ENCODE peak calls at places on chromosomes 6 and 20, in four cellular contexts. One of them, this sample, is unnamed. For H3K9me3, the result is how much of the 10 kb centered on the place peaks cover.

GRCh38 chr6:85469276-85470022 is 19.6 kb downstream of the NT5E start:
- DNase-seq in right lobe of liver: no peak
- DNase-seq in astrocyte: no peak
- DNase-seq in PC-3: no peak
- DNase-seq in this sample: no peak

GRCh38 chr6:5871296-5871695 is 135.4 kb downstream of the NRN1 start:
- DNase-seq in right lobe of liver: no peak
- DNase-seq in astrocyte: no peak
- DNase-seq in PC-3: no peak
- DNase-seq in this sample: no peak

GRCh38 chr20:33319986-33320385 is 37.0 kb downstream of the BPIFB1 start:
- DNase-seq in right lobe of liver: no peak
- DNase-seq in astrocyte: no peak
- DNase-seq in PC-3: no peak
- DNase-seq in this sample: no peak

GRCh38 chr6:53437557-53438202 is 88.9 kb upstream of the ELOVL5 start:
- DNase-seq in right lobe of liver: no peak
- DNase-seq in astrocyte: peak
- DNase-seq in PC-3: peak
- DNase-seq in this sample: no peak

GRCh38 chr20:43507150-43508080 is at the start of gene L3MBTL1:
- DNase-seq in right lobe of liver: peak
- DNase-seq in astrocyte: no peak
- DNase-seq in PC-3: peak
- DNase-seq in this sample: peak

GRCh38 chr6:10190042-10190441 is 224.8 kb downstream of the TFAP2A start:
- DNase-seq in right lobe of liver: no peak
- DNase-seq in astrocyte: no peak
- DNase-seq in PC-3: peak
- DNase-seq in this sample: no peak

GRCh38 chr6:138491020-138491419 is 8.3 kb downstream of the NHSL1 start:
- DNase-seq in right lobe of liver: no peak
- DNase-seq in astrocyte: no peak
- DNase-seq in PC-3: no peak
- DNase-seq in this sample: no peak

GRCh38 chr20:34220581-34220980 is 20.6 kb upstream of the ASIP start:
- DNase-seq in right lobe of liver: no peak
- DNase-seq in astrocyte: peak
- DNase-seq in PC-3: peak
- DNase-seq in this sample: no peak

GRCh38 chr6:13466304-13467215 is 20.8 kb downstream of the GFOD1 start:
- DNase-seq in right lobe of liver: no peak
- DNase-seq in astrocyte: no peak
- DNase-seq in PC-3: no peak
- DNase-seq in this sample: no peak

GRCh38 chr6:136784910-136785746 is 7.1 kb downstream of the MAP3K5 start:
- DNase-seq in right lobe of liver: peak
- DNase-seq in astrocyte: peak
- DNase-seq in PC-3: no peak
- DNase-seq in this sample: peak

GRCh38 chr6:115783402-115784061 is 277.2 kb downstream of the FRK start:
- DNase-seq in right lobe of liver: peak
- DNase-seq in astrocyte: no peak
- DNase-seq in PC-3: peak
- DNase-seq in this sample: no peak

GRCh38 chr6:133880006-133880405 is 8.9 kb upstream of the TCF21 start:
- DNase-seq in right lobe of liver: no peak
- DNase-seq in astrocyte: no peak
- DNase-seq in PC-3: no peak
- DNase-seq in this sample: no peak

GRCh38 chr6:32816746-32817204 is at the start of gene HLA-DOB:
- DNase-seq in right lobe of liver: no peak
- DNase-seq in astrocyte: no peak
- DNase-seq in PC-3: peak
- DNase-seq in this sample: no peak

GRCh38 chr20:62464990-62465389 is 10.8 kb downstream of the GATA5 start:
- DNase-seq in right lobe of liver: no peak
- DNase-seq in astrocyte: no peak
- DNase-seq in PC-3: no peak
- DNase-seq in this sample: no peak

GRCh38 chr6:35547666-35548065 is 35.0 kb upstream of the TULP1 start:
- DNase-seq in right lobe of liver: no peak
- DNase-seq in astrocyte: no peak
- DNase-seq in PC-3: no peak
- DNase-seq in this sample: no peak

GRCh38 chr20:373171-373890 is 7.2 kb upstream of the TRIB3 start:
- DNase-seq in right lobe of liver: peak
- DNase-seq in astrocyte: peak
- DNase-seq in PC-3: peak
- DNase-seq in this sample: peak

GRCh38 chr6:10078581-10078980 is 336.3 kb downstream of the TFAP2A start:
- DNase-seq in right lobe of liver: no peak
- DNase-seq in astrocyte: no peak
- DNase-seq in PC-3: no peak
- DNase-seq in this sample: no peak

GRCh38 chr6:117072134-117072533 is 193.2 kb upstream of the VGLL2 start:
- DNase-seq in right lobe of liver: no peak
- DNase-seq in astrocyte: no peak
- DNase-seq in PC-3: peak
- DNase-seq in this sample: no peak

GRCh38 chr6:118464620-118465019 is 83.5 kb upstream of the PLN start:
- DNase-seq in right lobe of liver: no peak
- DNase-seq in astrocyte: no peak
- DNase-seq in PC-3: no peak
- DNase-seq in this sample: no peak

GRCh38 chr6:115323001-115323400 is 737.7 kb downstream of the FRK start:
- DNase-seq in right lobe of liver: no peak
- DNase-seq in astrocyte: no peak
- DNase-seq in PC-3: no peak
- DNase-seq in this sample: no peak

GRCh38 chr6:144931172-144932035 is 646.3 kb downstream of the UTRN start:
- DNase-seq in right lobe of liver: no peak
- DNase-seq in astrocyte: no peak
- DNase-seq in PC-3: peak
- DNase-seq in this sample: no peak

GRCh38 chr6:140071601-140072062 is 697.2 kb upstream of the CITED2 start:
- DNase-seq in right lobe of liver: no peak
- DNase-seq in astrocyte: peak
- DNase-seq in PC-3: peak
- DNase-seq in this sample: no peak

GRCh38 chr20:63140683-63141433 is 75.1 kb downstream of the YTHDF1 start:
- DNase-seq in right lobe of liver: no peak
- DNase-seq in astrocyte: no peak
- DNase-seq in PC-3: no peak
- DNase-seq in this sample: no peak

GRCh38 chr6:108735991-108736345 is 112.3 kb upstream of the ARMC2 start:
- DNase-seq in right lobe of liver: no peak
- DNase-seq in astrocyte: no peak
- DNase-seq in PC-3: no peak
- DNase-seq in this sample: no peak

GRCh38 chr20:10654630-10655029 is 19.2 kb downstream of the JAG1 start:
- DNase-seq in right lobe of liver: no peak
- DNase-seq in astrocyte: no peak
- DNase-seq in PC-3: no peak
- DNase-seq in this sample: no peak

GRCh38 chr6:150719099-150719767 is 119.5 kb downstream of the PLEKHG1 start:
- DNase-seq in right lobe of liver: no peak
- DNase-seq in astrocyte: peak
- DNase-seq in PC-3: peak
- DNase-seq in this sample: no peak

GRCh38 chr20:15146948-15147347 is 809.5 kb upstream of the FLRT3 start:
- DNase-seq in right lobe of liver: no peak
- DNase-seq in astrocyte: no peak
- DNase-seq in PC-3: no peak
- DNase-seq in this sample: no peak

DNA sequence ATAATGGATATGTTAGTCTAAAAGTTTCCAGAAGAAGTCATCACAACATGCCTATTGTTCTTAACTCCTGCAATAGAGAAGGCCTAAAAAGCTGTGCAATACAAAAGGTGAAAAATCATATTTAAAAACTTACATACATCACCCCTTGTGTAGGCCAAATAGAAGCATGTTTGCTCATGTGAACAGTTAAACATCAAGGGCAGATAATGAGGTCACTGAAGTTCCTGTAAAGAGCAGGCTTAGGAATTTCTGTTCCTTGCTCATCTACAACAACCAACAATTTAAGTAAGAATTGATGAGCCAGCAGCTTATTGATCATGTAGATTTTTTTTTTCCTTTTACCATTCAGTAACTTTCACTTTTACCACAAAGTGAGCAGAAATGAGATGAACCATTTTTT is 7.5 kb upstream of the NUP153 start:
- DNase-seq in right lobe of liver: no peak
- DNase-seq in astrocyte: no peak
- DNase-seq in PC-3: no peak
- DNase-seq in this sample: no peak
- H3K4me3 ChIP-seq in right lobe of liver: no peak
- H3K4me3 ChIP-seq in astrocyte: no peak
- H3K4me3 ChIP-seq in PC-3: no peak
- H3K4me3 ChIP-seq in this sample: no peak

DNA sequence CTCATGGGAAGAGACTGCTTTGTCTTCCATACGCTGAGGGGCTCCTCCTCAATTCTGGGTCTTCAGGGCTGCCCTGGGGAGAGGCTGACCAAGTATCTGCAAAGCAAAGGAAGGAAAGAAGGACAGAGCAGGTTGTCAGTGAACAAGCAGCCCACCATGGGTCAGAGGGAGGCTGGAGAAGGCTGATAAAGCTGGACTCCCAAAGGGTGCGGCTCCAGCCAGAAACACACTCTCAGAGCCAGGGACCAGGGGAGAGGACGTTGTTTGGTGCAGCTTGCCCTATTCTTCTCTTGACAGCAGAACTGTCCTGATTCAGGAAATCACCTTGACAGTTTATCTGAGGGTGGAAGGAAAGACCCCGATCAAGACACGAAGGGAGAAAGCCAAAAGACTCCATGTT is 10.4 kb upstream of the CTCFL start:
- DNase-seq in right lobe of liver: no peak
- DNase-seq in astrocyte: no peak
- DNase-seq in PC-3: no peak
- DNase-seq in this sample: no peak
- H3K9me3 ChIP-seq in right lobe of liver: under half
- H3K9me3 ChIP-seq in astrocyte: under half
- H3K9me3 ChIP-seq in PC-3: under half
- H3K9me3 ChIP-seq in this sample: under half

GRCh38 chr6:30683137-30683979 is 3.1 kb downstream of the PPP1R18 start:
- DNase-seq in right lobe of liver: peak
- DNase-seq in astrocyte: no peak
- DNase-seq in PC-3: no peak
- DNase-seq in this sample: no peak

GRCh38 chr6:30684386-30685156 is 1.9 kb downstream of the PPP1R18 start:
- DNase-seq in right lobe of liver: peak
- DNase-seq in astrocyte: no peak
- DNase-seq in PC-3: no peak
- DNase-seq in this sample: peak

GRCh38 chr6:30683980-30684338 is 2.5 kb downstream of the PPP1R18 start:
- DNase-seq in right lobe of liver: no peak
- DNase-seq in astrocyte: no peak
- DNase-seq in PC-3: no peak
- DNase-seq in this sample: no peak

GRCh38 chr6:30681696-30682180 is 4.7 kb downstream of the PPP1R18 start:
- DNase-seq in right lobe of liver: no peak
- DNase-seq in astrocyte: no peak
- DNase-seq in PC-3: no peak
- DNase-seq in this sample: no peak

GRCh38 chr6:30682181-30683117 is 4.0 kb downstream of the PPP1R18 start:
- DNase-seq in right lobe of liver: peak
- DNase-seq in astrocyte: peak
- DNase-seq in PC-3: peak
- DNase-seq in this sample: peak
- H3K4me3 ChIP-seq in right lobe of liver: peak
- H3K4me3 ChIP-seq in astrocyte: peak
- H3K4me3 ChIP-seq in PC-3: peak
- H3K4me3 ChIP-seq in this sample: peak

GRCh38 chr6:23272536-23272935 is 703.2 kb downstream of the HDGFL1 start:
- DNase-seq in right lobe of liver: no peak
- DNase-seq in astrocyte: no peak
- DNase-seq in PC-3: peak
- DNase-seq in this sample: no peak
- H3K9me3 ChIP-seq in right lobe of liver: under half
- H3K9me3 ChIP-seq in astrocyte: under half
- H3K9me3 ChIP-seq in PC-3: under half
- H3K9me3 ChIP-seq in this sample: under half

DNA sequence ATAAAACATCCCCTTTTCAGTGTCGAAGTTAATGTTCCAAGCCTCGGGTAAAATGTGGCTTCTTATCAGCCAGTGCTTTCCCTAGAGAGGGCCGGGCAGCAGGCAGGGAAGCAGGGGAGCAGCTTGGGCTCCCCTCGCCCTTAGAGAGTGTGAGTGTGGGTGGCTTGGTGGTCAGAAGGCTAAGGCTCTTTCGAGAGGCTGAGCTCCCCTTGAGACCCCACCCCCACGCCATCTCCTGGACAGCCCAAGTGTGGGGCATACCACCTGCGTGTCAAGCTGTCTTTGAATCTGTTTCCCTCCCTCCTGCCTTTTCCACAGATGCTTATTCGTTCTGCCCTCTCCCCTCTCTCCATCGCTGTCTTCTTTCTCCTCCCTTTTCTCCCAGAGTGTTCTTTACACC is 95.1 kb upstream of the FOXP4 start:
- DNase-seq in right lobe of liver: no peak
- DNase-seq in astrocyte: no peak
- DNase-seq in PC-3: no peak
- DNase-seq in this sample: no peak
- H3K4me3 ChIP-seq in right lobe of liver: no peak
- H3K4me3 ChIP-seq in astrocyte: no peak
- H3K4me3 ChIP-seq in PC-3: no peak
- H3K4me3 ChIP-seq in this sample: no peak